ENCODE peak calls at places on chromosomes 3 and 15, in seven cellular contexts. M is A549, Q is HepG2, E is SK-N-SH, F is GM12878, P is tibial nerve, J is transverse colon. D is an unnamed sample.

GRCh38 chr15:63156708-63157065 is 590 bp downstream of the RPS27L start:
- DNase-seq in F (no peak), M (no peak), E (peak), J (peak), Q (peak), P (peak), D (peak)

GRCh38 chr3:126956866-126957650 is 25.9 kb upstream of the PLXNA1 start:
- DNase-seq in J (no peak), Q (no peak), M (no peak), F (no peak), P (no peak), E (no peak), D (peak)

GRCh38 chr3:43198791-43199644 is 87.3 kb upstream of the SNRK start:
- DNase-seq in E (no peak), Q (no peak), F (no peak), M (no peak), P (no peak), J (no peak), D (no peak)

GRCh38 chr3:16547555-16547954 is 34.1 kb upstream of the RFTN1 start:
- DNase-seq in J (no peak), M (no peak), E (no peak), F (no peak), Q (no peak), P (no peak), D (no peak)

GRCh38 chr3:144235489-144235888 is 263.9 kb downstream of the DIPK2A start:
- DNase-seq in P (no peak), Q (no peak), J (no peak), E (no peak), F (no peak), M (no peak), D (no peak)

GRCh38 chr3:72177075-72178050 is 392.4 kb upstream of the PROK2 start:
- DNase-seq in F (no peak), P (no peak), J (peak), Q (no peak), E (no peak), M (no peak), D (peak)

GRCh38 chr3:111848778-111849177 is 10.3 kb upstream of the PHLDB2 start:
- DNase-seq in Q (no peak), F (no peak), M (no peak), E (no peak), P (no peak), J (no peak), D (no peak)

GRCh38 chr15:23797747-23798157 is 110.6 kb upstream of the NDN start:
- DNase-seq in J (no peak), M (no peak), Q (no peak), F (no peak), E (no peak), P (no peak), D (no peak)

GRCh38 chr15:91142097-91142744 is 42.2 kb downstream of the SV2B start:
- DNase-seq in E (no peak), P (no peak), J (no peak), F (no peak), Q (peak), M (peak), D (no peak)

GRCh38 chr15:27272446-27272845 is 301.5 kb downstream of the GABRG3 start:
- DNase-seq in F (no peak), P (no peak), J (no peak), Q (no peak), M (no peak), E (no peak), D (no peak)

GRCh38 chr15:29435811-29436210 is 166.2 kb upstream of the NSMCE3 start:
- DNase-seq in J (no peak), Q (no peak), P (no peak), M (no peak), E (no peak), F (no peak), D (no peak)

GRCh38 chr3:183449791-183450190 is 21.4 kb upstream of the MCF2L2 start:
- DNase-seq in M (no peak), P (no peak), F (no peak), E (no peak), J (no peak), Q (no peak), D (no peak)

GRCh38 chr3:188431040-188431439 is 277.1 kb downstream of the LPP start:
- DNase-seq in F (no peak), J (no peak), Q (no peak), M (no peak), P (no peak), E (no peak), D (no peak)

GRCh38 chr3:177498037-177498857 is 301.0 kb upstream of the TBL1XR1 start:
- DNase-seq in Q (no peak), J (no peak), M (peak), F (no peak), E (no peak), P (peak), D (no peak)

GRCh38 chr3:15665510-15666150 is 64.1 kb downstream of the BTD start:
- DNase-seq in Q (no peak), M (no peak), P (no peak), F (no peak), J (no peak), E (no peak), D (no peak)

GRCh38 chr3:127784865-127785710 is 37.2 kb downstream of the MGLL start:
- DNase-seq in E (peak), Q (no peak), J (peak), P (no peak), F (no peak), M (no peak), D (peak)

GRCh38 chr3:142269777-142270176 is 44.4 kb upstream of the GK5 start:
- DNase-seq in M (no peak), Q (no peak), F (no peak), P (no peak), E (no peak), J (no peak), D (no peak)

GRCh38 chr3:156483002-156483401 is 71.9 kb downstream of the SSR3 start:
- DNase-seq in F (no peak), M (no peak), J (no peak), Q (no peak), E (no peak), P (no peak), D (no peak)

GRCh38 chr15:73366766-73367623 is 1.8 kb downstream of the HCN4 start:
- DNase-seq in J (no peak), Q (no peak), F (no peak), P (no peak), E (peak), M (no peak), D (no peak)

GRCh38 chr3:81968628-81969027 is 207.2 kb upstream of the GBE1 start:
- DNase-seq in M (no peak), J (no peak), P (no peak), E (no peak), Q (no peak), F (no peak), D (no peak)

GRCh38 chr3:196179380-196180308 is 31.6 kb downstream of the ZDHHC19 start:
- DNase-seq in M (no peak), F (peak), J (peak), Q (no peak), P (no peak), E (peak), D (no peak)

GRCh38 chr15:62739507-62739906 is 303.0 kb upstream of the TPM1 start:
- DNase-seq in J (no peak), P (no peak), Q (no peak), F (no peak), M (no peak), E (peak), D (no peak)

GRCh38 chr3:172447611-172448579 is at the start of gene GHSR:
- DNase-seq in J (no peak), F (no peak), P (no peak), E (peak), M (no peak), Q (no peak), D (no peak)

GRCh38 chr3:99319450-99319849 is 318.9 kb upstream of the COL8A1 start:
- DNase-seq in J (no peak), E (no peak), M (no peak), Q (no peak), F (no peak), P (no peak), D (no peak)

GRCh38 chr3:144840866-144841265 is 869.2 kb downstream of the DIPK2A start:
- DNase-seq in Q (no peak), P (no peak), E (no peak), M (no peak), F (no peak), J (no peak), D (no peak)

GRCh38 chr15:45386420-45386819 is 8.1 kb upstream of the GATM start:
- DNase-seq in J (no peak), M (no peak), Q (peak), P (no peak), E (no peak), F (no peak), D (no peak)

GRCh38 chr3:23751485-23751811 is 54.3 kb upstream of the UBE2E1 start:
- DNase-seq in Q (no peak), M (no peak), E (no peak), F (no peak), J (no peak), P (no peak), D (no peak)

GRCh38 chr15:78621810-78622402 is 1.1 kb upstream of the CHRNA3 start:
- DNase-seq in M (no peak), F (no peak), P (no peak), Q (no peak), J (no peak), E (no peak), D (no peak)

GRCh38 chr15:59524331-59524731 is 86.3 kb downstream of the FAM81A start:
- DNase-seq in F (no peak), J (no peak), M (no peak), Q (no peak), E (no peak), P (no peak), D (no peak)

GRCh38 chr3:168205451-168205850 is 109.7 kb upstream of the GOLIM4 start:
- DNase-seq in J (no peak), M (no peak), E (no peak), F (no peak), P (no peak), Q (no peak), D (no peak)
- TF ChIP-seq EP300 in J (no peak), M (no peak), E (no peak), F (no peak), P (no peak), Q (no peak), D (no peak)

GRCh38 chr3:33299395-33300081 is 22.3 kb downstream of the FBXL2 start:
- DNase-seq in E (no peak), F (no peak), P (no peak), M (peak), Q (no peak), J (no peak), D (no peak)
- TF ChIP-seq CTCF in E (peak), F (no peak), P (no peak), M (no peak), Q (no peak), J (no peak), D (no peak)

DNA sequence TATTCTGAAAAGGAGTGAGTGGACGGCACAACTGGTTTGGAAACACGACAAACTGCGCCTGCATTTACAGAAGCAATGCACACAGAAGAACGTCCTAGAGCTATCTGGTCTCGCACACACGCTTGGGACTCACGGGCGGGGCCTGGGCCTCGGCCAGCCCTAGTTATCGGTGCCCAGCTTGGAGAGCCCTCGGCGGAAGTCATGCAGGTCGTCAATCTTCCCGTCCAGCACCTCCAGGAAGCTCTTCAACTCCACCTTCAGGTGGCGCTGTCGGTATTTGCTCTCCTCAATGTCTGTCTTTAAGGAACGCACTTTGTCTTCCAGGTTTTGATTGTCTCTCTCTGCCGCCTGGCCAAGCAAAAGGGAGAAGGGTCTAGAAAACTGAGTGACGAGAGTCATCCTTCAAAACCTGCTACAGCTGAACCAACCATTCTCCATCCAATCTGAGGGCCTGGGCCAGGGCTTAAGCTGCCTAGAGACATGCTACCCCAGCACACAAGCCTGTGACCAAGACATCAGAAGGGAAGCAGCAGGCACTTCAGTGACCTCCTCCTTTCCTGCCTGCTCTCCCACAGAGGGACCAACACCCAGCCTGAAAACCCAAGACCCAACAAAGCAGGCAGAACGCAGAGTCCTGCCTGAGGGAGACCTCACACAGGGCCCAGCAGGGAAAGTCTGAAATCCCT is 40.3 kb downstream of the WHAMM start:
- DNase-seq in M (peak), E (peak), P (peak), Q (peak), J (peak), F (no peak), D (peak)
- TF ChIP-seq EP300 in M (no peak), E (no peak), P (no peak), Q (no peak), J (no peak), F (no peak), D (no peak)

GRCh38 chr15:99729920-99730319 is 3.3 kb downstream of the LYSMD4 start:
- DNase-seq in Q (no peak), M (no peak), P (peak), F (no peak), E (peak), J (no peak), D (no peak)
- TF ChIP-seq CTCF in Q (peak), M (peak), P (no peak), F (peak), E (peak), J (no peak), D (no peak)

D was measured in sigmoid colon.